ENCODE peak calls at places on chromosomes 3 and 15, in four cellular contexts. One of them, this sample, is unnamed.

GRCh38 chr3:188722963-188723362 is 448.8 kb upstream of the TPRG1 start:
- DNase-seq in HEK293T: no peak
- DNase-seq in HepG2: no peak
- DNase-seq in NT2/D1: no peak
- DNase-seq in this sample: no peak

GRCh38 chr3:184346480-184346879 is 9.1 kb downstream of the FAM131A start:
- DNase-seq in HEK293T: no peak
- DNase-seq in HepG2: no peak
- DNase-seq in NT2/D1: no peak
- DNase-seq in this sample: no peak

GRCh38 chr3:119120480-119120879 is 25.5 kb upstream of the TEX55 start:
- DNase-seq in NT2/D1: no peak
- DNase-seq in HepG2: no peak
- DNase-seq in HEK293T: no peak
- DNase-seq in this sample: no peak

GRCh38 chr3:58464875-58465274 is 27.0 kb upstream of the KCTD6 start:
- DNase-seq in HepG2: no peak
- DNase-seq in HEK293T: no peak
- DNase-seq in NT2/D1: no peak
- DNase-seq in this sample: no peak

GRCh38 chr15:31993062-31993461 is 37.3 kb upstream of the CHRNA7 start:
- DNase-seq in HepG2: no peak
- DNase-seq in HEK293T: no peak
- DNase-seq in NT2/D1: no peak
- DNase-seq in this sample: no peak

GRCh38 chr3:14364580-14365292 is 37.7 kb upstream of the SLC6A6 start:
- DNase-seq in HEK293T: no peak
- DNase-seq in NT2/D1: no peak
- DNase-seq in HepG2: no peak
- DNase-seq in this sample: no peak

GRCh38 chr3:71876135-71876534 is 91.2 kb upstream of the PROK2 start:
- DNase-seq in HepG2: no peak
- DNase-seq in NT2/D1: no peak
- DNase-seq in HEK293T: no peak
- DNase-seq in this sample: no peak

GRCh38 chr3:70583682-70584081 is 271.2 kb upstream of the MDFIC2 start:
- DNase-seq in HEK293T: no peak
- DNase-seq in NT2/D1: no peak
- DNase-seq in HepG2: no peak
- DNase-seq in this sample: no peak

GRCh38 chr3:186953011-186953487 is 22.7 kb downstream of the ST6GAL1 start:
- DNase-seq in NT2/D1: no peak
- DNase-seq in HepG2: no peak
- DNase-seq in HEK293T: no peak
- DNase-seq in this sample: no peak

GRCh38 chr15:68384451-68385239 is 47.3 kb downstream of the ITGA11 start:
- DNase-seq in HepG2: no peak
- DNase-seq in HEK293T: no peak
- DNase-seq in NT2/D1: no peak
- DNase-seq in this sample: peak; percentile 28

GRCh38 chr3:192060160-192060783 is 599.3 kb downstream of the PYDC2 start:
- DNase-seq in NT2/D1: no peak
- DNase-seq in HepG2: no peak
- DNase-seq in HEK293T: no peak
- DNase-seq in this sample: no peak

GRCh38 chr3:168116279-168116678 is 20.6 kb upstream of the GOLIM4 start:
- DNase-seq in HepG2: no peak
- DNase-seq in HEK293T: no peak
- DNase-seq in NT2/D1: no peak
- DNase-seq in this sample: no peak

GRCh38 chr3:177061382-177061781 is 135.9 kb downstream of the TBL1XR1 start:
- DNase-seq in NT2/D1: no peak
- DNase-seq in HEK293T: no peak
- DNase-seq in HepG2: no peak
- DNase-seq in this sample: no peak

GRCh38 chr3:49316696-49317457 is 23.0 kb downstream of the USP4 start:
- DNase-seq in HepG2: no peak
- DNase-seq in HEK293T: no peak
- DNase-seq in NT2/D1: no peak
- DNase-seq in this sample: no peak

GRCh38 chr3:59436164-59436958 is 386.5 kb upstream of the CFAP20DC start:
- DNase-seq in HepG2: no peak
- DNase-seq in HEK293T: no peak
- DNase-seq in NT2/D1: no peak
- DNase-seq in this sample: no peak

GRCh38 chr15:89230277-89230676 is 8.9 kb upstream of the RLBP1 start:
- DNase-seq in HepG2: no peak
- DNase-seq in NT2/D1: no peak
- DNase-seq in HEK293T: no peak
- DNase-seq in this sample: no peak

GRCh38 chr3:172378439-172378838 is 69.8 kb downstream of the GHSR start:
- DNase-seq in NT2/D1: no peak
- DNase-seq in HepG2: no peak
- DNase-seq in HEK293T: no peak
- DNase-seq in this sample: no peak

GRCh38 chr3:142318331-142318730 is 92.9 kb upstream of the GK5 start:
- DNase-seq in HEK293T: no peak
- DNase-seq in NT2/D1: no peak
- DNase-seq in HepG2: no peak
- DNase-seq in this sample: no peak

GRCh38 chr3:31039145-31039544 is 144.7 kb upstream of the GADL1 start:
- DNase-seq in NT2/D1: no peak
- DNase-seq in HEK293T: no peak
- DNase-seq in HepG2: no peak
- DNase-seq in this sample: no peak

DNA sequence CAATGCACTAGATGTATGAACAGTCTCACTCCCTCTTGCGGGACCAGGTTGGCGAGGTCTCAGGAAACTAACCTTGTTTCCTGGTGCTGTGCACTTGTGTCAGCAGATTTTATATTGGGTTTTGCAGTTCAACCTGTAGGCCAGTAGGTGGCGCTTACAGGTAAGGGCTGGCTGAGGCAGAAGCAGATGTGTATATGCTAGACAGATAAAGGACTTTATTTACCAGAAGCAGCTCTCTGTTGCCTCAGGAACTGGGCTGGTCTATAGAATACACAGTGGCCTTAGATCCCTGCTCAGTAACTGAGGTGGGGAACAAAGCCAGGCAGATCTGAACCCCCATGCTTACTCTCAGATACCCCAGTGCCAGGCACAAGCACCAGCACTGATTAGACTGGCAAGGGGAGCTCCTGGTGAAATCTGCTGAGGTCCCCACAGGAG is 296.8 kb downstream of the DOCK3 start:
- DNase-seq in NT2/D1: peak; percentile 44
- DNase-seq in HepG2: peak; percentile 68
- DNase-seq in HEK293T: peak; percentile 64
- DNase-seq in this sample: no peak
- TF ChIP-seq SUZ12 in NT2/D1: no peak
- TF ChIP-seq SUZ12 in HepG2: no peak
- TF ChIP-seq SUZ12 in HEK293T: no peak
- TF ChIP-seq SUZ12 in this sample: no peak

GRCh38 chr3:106169351-106169750 is 300.5 kb upstream of the CBLB start:
- DNase-seq in HEK293T: no peak
- DNase-seq in NT2/D1: no peak
- DNase-seq in HepG2: no peak
- DNase-seq in this sample: no peak

GRCh38 chr3:106176734-106177133 is 307.9 kb upstream of the CBLB start:
- DNase-seq in HEK293T: no peak
- DNase-seq in NT2/D1: no peak
- DNase-seq in HepG2: no peak
- DNase-seq in this sample: no peak

GRCh38 chr3:106168941-106169340 is 300.1 kb upstream of the CBLB start:
- DNase-seq in HEK293T: no peak
- DNase-seq in HepG2: no peak
- DNase-seq in NT2/D1: peak; percentile 11
- DNase-seq in this sample: no peak

GRCh38 chr3:106167728-106168127 is 298.9 kb upstream of the CBLB start:
- DNase-seq in HEK293T: no peak
- DNase-seq in NT2/D1: no peak
- DNase-seq in HepG2: no peak
- DNase-seq in this sample: no peak

DNA sequence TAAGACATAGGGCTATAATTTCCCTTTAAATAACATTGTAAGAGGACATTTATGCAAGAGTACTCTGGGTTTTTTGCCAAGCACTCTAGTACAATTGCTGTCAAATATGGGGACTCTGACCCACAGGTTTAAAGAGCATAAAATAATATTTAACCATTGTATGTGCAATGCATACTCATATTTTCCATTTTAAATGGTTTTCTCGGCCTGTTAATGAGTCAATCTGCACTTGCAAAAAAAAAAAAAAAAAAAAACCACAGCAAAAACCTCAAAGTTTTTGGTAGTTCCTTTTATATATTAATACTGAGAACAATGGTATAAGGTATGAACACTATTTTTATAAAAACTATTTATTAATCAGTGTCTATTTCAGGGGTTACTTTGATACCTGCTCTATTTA is 304.0 kb upstream of the CBLB start:
- DNase-seq in NT2/D1: no peak
- DNase-seq in HEK293T: no peak
- DNase-seq in HepG2: no peak
- DNase-seq in this sample: no peak
- TF ChIP-seq SUZ12 in NT2/D1: no peak
- TF ChIP-seq SUZ12 in HEK293T: no peak
- TF ChIP-seq SUZ12 in HepG2: no peak
- TF ChIP-seq SUZ12 in this sample: no peak

GRCh38 chr15:69392352-69392751 is 21.8 kb upstream of the KIF23 start:
- DNase-seq in NT2/D1: no peak
- DNase-seq in HEK293T: no peak
- DNase-seq in HepG2: no peak
- DNase-seq in this sample: no peak

GRCh38 chr15:69395460-69395859 is 18.7 kb upstream of the KIF23 start:
- DNase-seq in HepG2: no peak
- DNase-seq in NT2/D1: no peak
- DNase-seq in HEK293T: no peak
- DNase-seq in this sample: no peak

GRCh38 chr15:69395991-69396390 is 18.2 kb upstream of the KIF23 start:
- DNase-seq in HepG2: no peak
- DNase-seq in NT2/D1: no peak
- DNase-seq in HEK293T: no peak
- DNase-seq in this sample: no peak

GRCh38 chr15:69394556-69395282 is 19.4 kb upstream of the KIF23 start:
- DNase-seq in HepG2: peak; percentile 31
- DNase-seq in HEK293T: peak; percentile 93
- DNase-seq in NT2/D1: peak; percentile 70
- DNase-seq in this sample: peak; percentile 100

GRCh38 chr15:69393831-69394491 is 20.2 kb upstream of the KIF23 start:
- DNase-seq in HEK293T: no peak
- DNase-seq in HepG2: no peak
- DNase-seq in NT2/D1: no peak
- DNase-seq in this sample: no peak
- TF ChIP-seq SUZ12 in HEK293T: no peak
- TF ChIP-seq SUZ12 in HepG2: no peak
- TF ChIP-seq SUZ12 in NT2/D1: no peak
- TF ChIP-seq SUZ12 in this sample: no peak

GRCh38 chr15:77419050-77419835 is 661 bp downstream of the PEAK1 start:
- DNase-seq in HEK293T: peak; percentile 57
- DNase-seq in HepG2: no peak
- DNase-seq in NT2/D1: no peak
- DNase-seq in this sample: no peak

GRCh38 chr15:77416954-77417353 is 3.0 kb downstream of the PEAK1 start:
- DNase-seq in NT2/D1: no peak
- DNase-seq in HepG2: no peak
- DNase-seq in HEK293T: no peak
- DNase-seq in this sample: no peak

GRCh38 chr15:77419836-77420609 is at the start of gene PEAK1:
- DNase-seq in NT2/D1: peak; percentile 97
- DNase-seq in HEK293T: peak; percentile 98
- DNase-seq in HepG2: peak; percentile 97
- DNase-seq in this sample: peak; percentile 98

GRCh38 chr15:77417642-77418041 is 2.3 kb downstream of the PEAK1 start:
- DNase-seq in HEK293T: no peak
- DNase-seq in NT2/D1: no peak
- DNase-seq in HepG2: no peak
- DNase-seq in this sample: no peak

GRCh38 chr15:77418341-77419049 is 1.4 kb downstream of the PEAK1 start:
- DNase-seq in HEK293T: no peak
- DNase-seq in NT2/D1: no peak
- DNase-seq in HepG2: no peak
- DNase-seq in this sample: no peak
- TF ChIP-seq SUZ12 in HEK293T: no peak
- TF ChIP-seq SUZ12 in NT2/D1: no peak
- TF ChIP-seq SUZ12 in HepG2: no peak
- TF ChIP-seq SUZ12 in this sample: no peak

GRCh38 chr3:17831366-17831765 is 88.9 kb upstream of the TBC1D5 start:
- DNase-seq in NT2/D1: no peak
- DNase-seq in HepG2: no peak
- DNase-seq in HEK293T: no peak
- DNase-seq in this sample: no peak

GRCh38 chr3:17836092-17836491 is 93.7 kb upstream of the TBC1D5 start:
- DNase-seq in HEK293T: no peak
- DNase-seq in NT2/D1: no peak
- DNase-seq in HepG2: no peak
- DNase-seq in this sample: no peak

GRCh38 chr3:17836919-17837318 is 94.5 kb upstream of the TBC1D5 start:
- DNase-seq in NT2/D1: no peak
- DNase-seq in HEK293T: no peak
- DNase-seq in HepG2: no peak
- DNase-seq in this sample: no peak

GRCh38 chr3:17832021-17832420 is 89.6 kb upstream of the TBC1D5 start:
- DNase-seq in NT2/D1: no peak
- DNase-seq in HepG2: no peak
- DNase-seq in HEK293T: no peak
- DNase-seq in this sample: no peak

GRCh38 chr3:17833786-17834559 is 91.5 kb upstream of the TBC1D5 start:
- DNase-seq in NT2/D1: no peak
- DNase-seq in HepG2: no peak
- DNase-seq in HEK293T: no peak
- DNase-seq in this sample: no peak
- TF ChIP-seq SUZ12 in NT2/D1: no peak
- TF ChIP-seq SUZ12 in HepG2: no peak
- TF ChIP-seq SUZ12 in HEK293T: no peak
- TF ChIP-seq SUZ12 in this sample: no peak

This sample was measured in H1.